ENCODE peak calls at places on chromosomes 13 and 19, in five cellular contexts. B is coronary artery, L is DND-41, K is AG09319, I is AG10803. R is an unnamed sample.

GRCh38 chr19:45506246-45506990 is 861 bp upstream of the VASP start:
- DNase-seq in B (peak), L (peak), K (peak), I (peak), R (peak)

GRCh38 chr13:46127336-46128023 is 22.6 kb upstream of the CPB2 start:
- DNase-seq in B (no peak), L (no peak), K (no peak), I (no peak), R (no peak)

GRCh38 chr13:61144301-61144700 is 271.3 kb downstream of the PCDH20 start:
- DNase-seq in B (no peak), L (no peak), K (no peak), I (no peak), R (no peak)

GRCh38 chr13:39870197-39870746 is 214.8 kb downstream of the COG6 start:
- DNase-seq in B (no peak), L (no peak), K (no peak), I (peak), R (peak)

GRCh38 chr19:43662487-43662886 is 7.5 kb downstream of the PLAUR start:
- DNase-seq in B (no peak), L (no peak), K (no peak), I (peak), R (peak)

GRCh38 chr13:72061613-72062012 is 194.6 kb upstream of the DACH1 start:
- DNase-seq in B (no peak), L (no peak), K (no peak), I (no peak), R (no peak)

GRCh38 chr13:23758783-23759527 is 130.2 kb downstream of the MIPEP start:
- DNase-seq in B (no peak), L (no peak), K (no peak), I (no peak), R (no peak)

GRCh38 chr13:112931028-112931934 is 37.7 kb upstream of the MCF2L start:
- DNase-seq in B (no peak), L (no peak), K (peak), I (peak), R (peak)

GRCh38 chr13:98890186-98890585 is 87.7 kb downstream of the DOCK9 start:
- DNase-seq in B (no peak), L (no peak), K (no peak), I (peak), R (peak)

GRCh38 chr19:55275851-55276719 is 3.8 kb downstream of the HSPBP1 start:
- DNase-seq in B (no peak), L (no peak), K (no peak), I (no peak), R (no peak)

GRCh38 chr19:33705860-33706259 is 84.1 kb downstream of the CHST8 start:
- DNase-seq in B (no peak), L (no peak), K (no peak), I (no peak), R (no peak)

GRCh38 chr13:41306271-41307150 is 4.6 kb upstream of the NAA16 start:
- DNase-seq in B (no peak), L (no peak), K (peak), I (no peak), R (no peak)

GRCh38 chr19:42079886-42080763 is 4.2 kb downstream of the ZNF574 start:
- DNase-seq in B (peak), L (no peak), K (no peak), I (no peak), R (no peak)

GRCh38 chr13:40536443-40537113 is 129.9 kb downstream of the FOXO1 start:
- DNase-seq in B (no peak), L (no peak), K (no peak), I (no peak), R (no peak)

GRCh38 chr13:34816543-34816942 is 125.5 kb upstream of the NBEA start:
- DNase-seq in B (no peak), L (no peak), K (peak), I (peak), R (no peak)

GRCh38 chr13:47044842-47045241 is 148.0 kb upstream of the HTR2A start:
- DNase-seq in B (no peak), L (no peak), K (no peak), I (no peak), R (peak)

GRCh38 chr13:40149611-40150283 is 494.3 kb downstream of the COG6 start:
- DNase-seq in B (no peak), L (no peak), K (peak), I (peak), R (peak)

GRCh38 chr19:1855828-1856255 is 7.5 kb downstream of the KLF16 start:
- DNase-seq in B (no peak), L (no peak), K (no peak), I (peak), R (no peak)

GRCh38 chr13:87094646-87095045 is 576.5 kb upstream of the SLITRK5 start:
- DNase-seq in B (no peak), L (no peak), K (no peak), I (peak), R (peak)

GRCh38 chr13:90084684-90085290 is 1262.7 kb upstream of the MIR17HG start:
- DNase-seq in B (no peak), L (no peak), K (peak), I (peak), R (peak)

GRCh38 chr13:112616586-112617381 is 28.8 kb upstream of the TUBGCP3 start:
- DNase-seq in B (no peak), L (peak), K (peak), I (peak), R (peak)

GRCh38 chr13:45447050-45447661 is 17.6 kb upstream of the COG3 start:
- DNase-seq in B (no peak), L (no peak), K (no peak), I (no peak), R (no peak)

GRCh38 chr19:16470911-16471811 is 609 bp downstream of the EPS15L1 start:
- DNase-seq in B (no peak), L (peak), K (no peak), I (peak), R (peak)

GRCh38 chr13:94210826-94211225 is 268.7 kb downstream of the DCT start:
- DNase-seq in B (no peak), L (no peak), K (no peak), I (no peak), R (no peak)

GRCh38 chr13:27524981-27525975 is 74.9 kb upstream of the MTIF3 start:
- DNase-seq in B (no peak), L (no peak), K (no peak), I (no peak), R (no peak)

GRCh38 chr13:111282997-111283396 is 37.4 kb upstream of the TEX29 start:
- DNase-seq in B (no peak), L (no peak), K (no peak), I (no peak), R (no peak)

GRCh38 chr19:21082011-21082975 is at the start of gene ZNF714:
- DNase-seq in B (peak), L (peak), K (peak), I (peak), R (peak)

GRCh38 chr13:24672141-24673132 is 7.8 kb upstream of the ATP12A start:
- DNase-seq in B (no peak), L (no peak), K (no peak), I (peak), R (no peak)

GRCh38 chr13:66915596-66916185 is 314.4 kb downstream of the PCDH9 start:
- DNase-seq in B (no peak), L (peak), K (no peak), I (no peak), R (peak)

GRCh38 chr13:32851083-32852064 is 164.8 kb upstream of the KL start:
- DNase-seq in B (no peak), L (no peak), K (no peak), I (no peak), R (no peak)

GRCh38 chr13:34671136-34671535 is 270.9 kb upstream of the NBEA start:
- DNase-seq in B (no peak), L (no peak), K (no peak), I (peak), R (no peak)

GRCh38 chr19:6551607-6552450 is 21.0 kb downstream of the TNFSF9 start:
- DNase-seq in B (no peak), L (peak), K (no peak), I (no peak), R (peak)

GRCh38 chr19:18672606-18673337 is 10.7 kb upstream of the CRTC1 start:
- DNase-seq in B (no peak), L (no peak), K (no peak), I (peak), R (peak)

GRCh38 chr19:18674616-18675015 is 8.9 kb upstream of the CRTC1 start:
- DNase-seq in B (no peak), L (no peak), K (no peak), I (no peak), R (peak)

GRCh38 chr19:18676692-18677091 is 6.8 kb upstream of the CRTC1 start:
- DNase-seq in B (no peak), L (no peak), K (no peak), I (no peak), R (no peak)

GRCh38 chr19:18677156-18677555 is 6.3 kb upstream of the CRTC1 start:
- DNase-seq in B (no peak), L (no peak), K (no peak), I (no peak), R (no peak)

DNA sequence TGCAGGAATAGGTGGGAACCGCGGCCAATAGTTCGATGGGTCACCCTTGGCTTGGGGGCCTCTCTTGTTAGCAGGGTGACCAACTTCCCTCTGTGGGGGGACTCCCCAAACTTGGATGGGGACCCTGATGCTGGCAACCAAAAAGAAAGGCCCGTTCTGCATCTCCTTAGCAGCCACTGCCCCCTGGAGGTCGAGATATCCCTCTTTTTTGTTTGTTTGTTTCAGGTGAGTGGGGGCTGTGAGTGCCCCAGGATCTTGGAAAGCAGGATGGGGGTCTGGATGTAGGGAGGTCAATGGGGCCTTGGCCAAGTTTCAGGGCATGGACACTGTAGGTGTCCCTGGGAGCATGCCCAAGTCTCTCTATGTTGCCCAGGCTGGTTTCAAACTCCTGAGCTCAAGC is 7.7 kb upstream of the CRTC1 start:
- DNase-seq in B (no peak), L (peak), K (no peak), I (no peak), R (peak)
- TF ChIP-seq CTCF in B (no peak), L (peak), K (peak), I (peak), R (peak)

GRCh38 chr19:4455742-4456565 is 1.6 kb downstream of the UBXN6 start:
- DNase-seq in B (no peak), L (no peak), K (peak), I (peak), R (peak)
- TF ChIP-seq CTCF in B (no peak), L (no peak), K (peak), I (peak), R (peak)

GRCh38 chr13:29802621-29803020 is 47.8 kb downstream of the UBL3 start:
- DNase-seq in B (no peak), L (no peak), K (no peak), I (peak), R (peak)
- TF ChIP-seq CTCF in B (no peak), L (no peak), K (no peak), I (no peak), R (no peak)

DNA sequence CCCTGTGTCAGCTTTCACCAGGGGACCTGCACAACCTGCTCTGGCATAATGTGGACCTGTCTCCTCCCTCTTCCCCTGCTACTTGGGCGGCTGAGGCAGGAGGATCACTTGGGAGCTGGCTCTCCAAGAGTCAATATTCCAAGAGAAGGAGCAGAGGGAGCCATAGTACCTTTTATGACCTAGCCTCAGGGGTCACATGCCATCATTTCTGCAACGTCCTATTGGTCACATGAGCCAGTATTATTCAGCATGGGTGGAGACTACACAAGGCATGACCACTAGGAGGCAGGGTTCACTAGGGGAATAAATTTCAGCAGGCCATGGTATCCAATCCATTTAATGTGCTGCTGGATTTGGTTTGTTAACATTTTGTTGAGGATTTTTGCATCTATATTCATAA is 12.0 kb upstream of the SHFL start:
- DNase-seq in B (no peak), L (peak), K (no peak), I (no peak), R (peak)
- TF ChIP-seq CTCF in B (no peak), L (peak), K (peak), I (no peak), R (peak)

DNA sequence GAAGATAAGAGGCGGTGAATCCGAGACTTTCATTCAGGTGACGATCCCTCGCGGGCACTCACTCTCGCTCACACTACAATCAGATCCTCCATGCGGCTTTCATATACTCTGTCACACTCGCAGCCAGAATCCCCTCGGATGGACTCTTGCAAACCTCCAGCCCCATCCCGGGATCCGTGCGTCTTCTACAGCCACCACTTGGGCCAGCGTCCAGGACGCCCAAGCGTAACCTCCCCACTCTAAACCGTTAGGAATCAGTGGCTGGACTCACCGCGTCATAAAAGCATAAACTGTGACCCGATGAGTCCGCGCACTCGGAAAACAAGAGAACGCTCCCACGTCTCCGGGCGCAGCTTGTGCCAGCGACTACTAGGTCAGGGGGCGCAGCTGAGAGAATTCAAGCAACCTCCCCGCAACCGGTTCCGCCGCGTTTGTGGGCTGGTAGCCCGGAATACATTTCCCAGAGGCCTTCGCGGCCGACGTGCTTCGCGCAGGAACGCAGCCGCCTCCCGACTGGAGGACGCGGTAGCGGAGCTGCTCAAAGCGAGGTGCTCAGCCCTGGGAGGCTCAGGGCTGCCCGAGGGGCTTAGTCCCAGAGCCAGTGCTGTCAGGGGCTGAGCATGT is 27.6 kb downstream of the ZNF607 start:
- DNase-seq in B (peak), L (peak), K (peak), I (peak), R (peak)
- TF ChIP-seq CTCF in B (no peak), L (peak), K (no peak), I (no peak), R (no peak)